ENCODE peak calls at places on chromosomes 1 and 21, in eight cellular contexts. Z is GM23248, Q is IMR-90, K is K562, C is fibroblast of lung, M is OCI-LY7, F is neuronal stem cell, B is GM23338. G is an unnamed sample.

GRCh38 chr21:25934771-25935224 is 200.0 kb downstream of the GABPA start:
- DNase-seq in Z (peak), Q (peak), K (no peak), C (peak), M (no peak), F (no peak), B (no peak), G (peak)

GRCh38 chr1:102732927-102733326 is 375.4 kb downstream of the COL11A1 start:
- DNase-seq in Z (peak), Q (no peak), K (no peak), C (no peak), M (no peak), F (no peak), B (no peak), G (peak)

GRCh38 chr1:46580140-46580903 is 23.7 kb downstream of the MKNK1 start:
- DNase-seq in Z (peak), Q (peak), K (peak), C (no peak), M (no peak), F (no peak), B (no peak), G (no peak)

GRCh38 chr1:194024659-194025058 is 838.2 kb upstream of the B3GALT2 start:
- DNase-seq in Z (no peak), Q (peak), K (no peak), C (peak), M (no peak), F (no peak), B (no peak), G (peak)

GRCh38 chr21:46056450-46056903 is 41.4 kb upstream of the COL6A2 start:
- DNase-seq in Z (peak), Q (peak), K (no peak), C (peak), M (no peak), F (no peak), B (peak), G (peak)

GRCh38 chr1:228393268-228393699 is 13.4 kb downstream of the TRIM11 start:
- DNase-seq in Z (peak), Q (peak), K (no peak), C (peak), M (peak), F (no peak), B (peak), G (peak)

GRCh38 chr1:152109231-152109997 is 5.8 kb downstream of the TCHH start:
- DNase-seq in Z (peak), Q (peak), K (no peak), C (peak), M (no peak), F (no peak), B (peak), G (no peak)

GRCh38 chr1:95146637-95147036 is 29.5 kb downstream of the TLCD4 start:
- DNase-seq in Z (no peak), Q (no peak), K (no peak), C (no peak), M (no peak), F (no peak), B (no peak), G (no peak)

GRCh38 chr21:43956667-43957030 is 55.5 kb upstream of the TRAPPC10 start:
- DNase-seq in Z (no peak), Q (peak), K (no peak), C (peak), M (no peak), F (no peak), B (no peak), G (peak)

GRCh38 chr1:112464501-112464900 is 44.3 kb upstream of the WNT2B start:
- DNase-seq in Z (no peak), Q (no peak), K (no peak), C (no peak), M (no peak), F (no peak), B (no peak), G (no peak)

GRCh38 chr1:77370588-77371306 is 88.9 kb downstream of the AK5 start:
- DNase-seq in Z (peak), Q (peak), K (no peak), C (peak), M (no peak), F (no peak), B (no peak), G (peak)

GRCh38 chr1:67853704-67854103 is 20.4 kb upstream of the GNG12 start:
- DNase-seq in Z (peak), Q (peak), K (peak), C (peak), M (peak), F (peak), B (peak), G (peak)

GRCh38 chr1:223378754-223379153 is 14.5 kb upstream of the CCDC185 start:
- DNase-seq in Z (no peak), Q (no peak), K (no peak), C (no peak), M (no peak), F (no peak), B (no peak), G (no peak)

GRCh38 chr1:180229483-180230415 is at the start of gene LHX4:
- DNase-seq in Z (peak), Q (no peak), K (peak), C (no peak), M (peak), F (no peak), B (peak), G (no peak)

GRCh38 chr1:10941891-10942541 is 70.4 kb upstream of the TARDBP start:
- DNase-seq in Z (peak), Q (no peak), K (peak), C (peak), M (peak), F (peak), B (peak), G (no peak)

GRCh38 chr1:24069817-24070216 is 42.1 kb downstream of the MYOM3 start:
- DNase-seq in Z (peak), Q (no peak), K (no peak), C (no peak), M (no peak), F (no peak), B (no peak), G (no peak)

GRCh38 chr1:163528710-163529348 is 207.1 kb downstream of the NUF2 start:
- DNase-seq in Z (peak), Q (peak), K (peak), C (peak), M (peak), F (no peak), B (peak), G (peak)

GRCh38 chr21:26032263-26032662 is 138.3 kb downstream of the APP start:
- DNase-seq in Z (no peak), Q (no peak), K (no peak), C (no peak), M (peak), F (no peak), B (no peak), G (no peak)

GRCh38 chr1:171389176-171389575 is 75.2 kb downstream of the FMO4 start:
- DNase-seq in Z (peak), Q (peak), K (no peak), C (no peak), M (no peak), F (no peak), B (no peak), G (peak)

GRCh38 chr1:228727682-228728171 is 7.6 kb upstream of the RHOU start:
- DNase-seq in Z (no peak), Q (no peak), K (no peak), C (no peak), M (no peak), F (no peak), B (no peak), G (no peak)

GRCh38 chr21:45254557-45254930 is 33.2 kb downstream of the POFUT2 start:
- DNase-seq in Z (no peak), Q (no peak), K (no peak), C (no peak), M (no peak), F (no peak), B (no peak), G (no peak)

GRCh38 chr21:42642219-42642745 is 11.1 kb upstream of the PDE9A start:
- DNase-seq in Z (no peak), Q (no peak), K (no peak), C (no peak), M (no peak), F (no peak), B (no peak), G (no peak)

GRCh38 chr1:112673589-112674439 is 645 bp upstream of the MOV10 start:
- DNase-seq in Z (peak), Q (peak), K (peak), C (peak), M (peak), F (no peak), B (peak), G (peak)

GRCh38 chr1:205237526-205238484 is 10.1 kb downstream of the TMCC2 start:
- DNase-seq in Z (no peak), Q (no peak), K (peak), C (no peak), M (no peak), F (no peak), B (no peak), G (no peak)

GRCh38 chr1:204769997-204770396 is 84.5 kb upstream of the LRRN2 start:
- DNase-seq in Z (no peak), Q (no peak), K (no peak), C (no peak), M (no peak), F (no peak), B (no peak), G (no peak)

GRCh38 chr1:166136252-166136651 is 30.5 kb downstream of the FAM78B start:
- DNase-seq in Z (no peak), Q (no peak), K (no peak), C (no peak), M (no peak), F (no peak), B (no peak), G (peak)

GRCh38 chr1:172746091-172746949 is 87.4 kb downstream of the FASLG start:
- DNase-seq in Z (peak), Q (peak), K (peak), C (peak), M (peak), F (no peak), B (no peak), G (peak)

GRCh38 chr1:16067127-16067768 is 6.2 kb downstream of the FAM131C start:
- DNase-seq in Z (no peak), Q (peak), K (peak), C (no peak), M (no peak), F (no peak), B (peak), G (no peak)

GRCh38 chr1:30763654-30764248 is 6.2 kb upstream of the LAPTM5 start:
- DNase-seq in Z (peak), Q (peak), K (no peak), C (peak), M (no peak), F (no peak), B (no peak), G (peak)

GRCh38 chr1:36706416-36706815 is 223.7 kb upstream of the CSF3R start:
- DNase-seq in Z (no peak), Q (no peak), K (no peak), C (no peak), M (no peak), F (no peak), B (no peak), G (no peak)

GRCh38 chr1:71080178-71080781 is 555 bp downstream of the ZRANB2 start:
- DNase-seq in Z (peak), Q (peak), K (peak), C (peak), M (peak), F (no peak), B (peak), G (no peak)

GRCh38 chr1:152018537-152018936 is 18.3 kb downstream of the S100A11 start:
- DNase-seq in Z (peak), Q (no peak), K (peak), C (no peak), M (no peak), F (no peak), B (peak), G (no peak)

GRCh38 chr1:198167436-198167934 is 10.7 kb downstream of the NEK7 start:
- DNase-seq in Z (peak), Q (peak), K (peak), C (no peak), M (peak), F (no peak), B (no peak), G (peak)

DNA sequence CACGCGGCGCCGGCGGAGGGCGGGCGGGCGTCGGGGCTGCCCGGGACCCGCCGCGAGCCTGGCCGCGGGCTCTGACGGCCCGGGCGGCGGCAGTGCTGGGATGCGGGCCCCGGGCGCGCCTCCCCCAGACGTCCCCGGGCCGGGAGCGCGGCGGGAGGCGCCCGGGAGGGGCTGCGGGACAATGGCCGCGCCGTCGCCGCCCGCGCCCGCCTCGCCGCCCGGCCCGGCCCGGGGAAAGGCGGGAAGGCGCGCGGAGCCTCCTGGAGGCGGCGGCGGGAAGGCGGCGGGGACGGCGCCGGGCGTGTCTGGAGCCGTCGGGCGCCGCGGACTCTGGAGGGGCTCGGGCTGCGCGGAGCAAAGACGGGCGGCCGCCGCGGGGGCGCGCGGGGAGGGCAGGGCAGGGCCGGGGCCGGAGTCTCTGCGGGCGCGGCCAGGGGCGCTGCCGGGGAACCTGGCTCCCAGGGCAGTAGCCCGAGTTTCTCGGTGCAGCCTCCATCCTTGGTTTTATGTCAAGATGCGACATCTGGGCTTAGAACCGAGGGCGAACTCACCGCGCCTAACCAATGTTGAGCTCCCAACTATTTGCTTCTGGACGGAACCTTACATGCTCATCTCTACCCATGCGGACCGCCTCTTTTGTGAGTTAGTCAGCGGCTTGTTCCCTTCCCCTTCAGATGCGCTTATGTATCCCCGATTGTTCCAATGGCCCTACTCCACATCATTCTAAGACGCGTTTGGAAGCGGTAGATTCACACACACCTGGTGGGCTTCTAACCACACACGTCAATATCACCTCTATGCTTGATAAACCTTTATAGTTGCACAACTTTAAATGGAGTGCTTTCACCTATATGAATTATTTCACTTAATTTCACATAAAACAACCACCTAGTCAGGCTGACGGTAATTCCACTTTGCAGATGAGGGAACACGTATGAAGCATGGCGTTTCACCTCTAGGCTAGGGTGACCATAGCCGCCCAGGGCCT is 651 bp downstream of the ZBTB8A start:
- DNase-seq in Z (peak), Q (peak), K (peak), C (peak), M (peak), F (peak), B (peak), G (peak)
- H2AFZ ChIP-seq in Z (peak), Q (peak), K (peak), C (peak), M (no peak), F (peak), B (peak), G (peak)

DNA sequence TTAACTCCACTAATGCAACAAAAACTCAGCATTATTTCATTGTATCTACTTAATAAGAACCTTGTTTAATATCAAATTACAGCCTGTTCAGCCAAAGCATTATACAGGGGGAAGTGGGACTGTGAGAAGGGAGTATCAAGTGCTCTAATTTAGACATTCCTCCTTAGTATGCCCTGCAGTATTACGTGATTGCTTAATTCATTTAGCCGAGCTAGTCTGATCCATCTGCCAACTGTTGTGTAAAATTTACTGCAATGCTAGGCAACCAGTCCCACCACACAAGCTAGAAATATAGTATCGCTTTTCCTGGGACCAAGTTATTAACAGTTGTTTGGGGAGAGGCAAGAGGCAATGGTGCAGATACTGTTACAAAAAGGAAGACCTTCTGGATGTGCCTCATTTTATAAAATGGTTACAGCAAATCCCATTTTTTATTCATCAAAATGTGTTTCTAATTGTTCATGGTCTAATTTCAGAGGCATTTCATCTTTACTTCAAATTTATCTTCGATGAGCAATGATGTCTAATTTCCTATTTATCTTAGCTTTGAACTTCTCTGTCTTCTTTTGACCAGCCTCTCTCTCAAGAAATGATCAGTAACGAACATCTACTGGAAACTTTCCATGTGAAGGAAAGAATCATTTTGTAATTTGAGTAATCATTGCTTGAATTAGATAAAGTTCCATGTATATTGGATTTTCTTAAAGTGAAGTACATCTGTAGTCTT is 283.3 kb downstream of the DUSP10 start:
- DNase-seq in Z (peak), Q (peak), K (no peak), C (peak), M (no peak), F (no peak), B (no peak), G (peak)
- H2AFZ ChIP-seq in Z (peak), Q (no peak), K (no peak), C (no peak), M (no peak), F (no peak), B (peak), G (no peak)

DNA sequence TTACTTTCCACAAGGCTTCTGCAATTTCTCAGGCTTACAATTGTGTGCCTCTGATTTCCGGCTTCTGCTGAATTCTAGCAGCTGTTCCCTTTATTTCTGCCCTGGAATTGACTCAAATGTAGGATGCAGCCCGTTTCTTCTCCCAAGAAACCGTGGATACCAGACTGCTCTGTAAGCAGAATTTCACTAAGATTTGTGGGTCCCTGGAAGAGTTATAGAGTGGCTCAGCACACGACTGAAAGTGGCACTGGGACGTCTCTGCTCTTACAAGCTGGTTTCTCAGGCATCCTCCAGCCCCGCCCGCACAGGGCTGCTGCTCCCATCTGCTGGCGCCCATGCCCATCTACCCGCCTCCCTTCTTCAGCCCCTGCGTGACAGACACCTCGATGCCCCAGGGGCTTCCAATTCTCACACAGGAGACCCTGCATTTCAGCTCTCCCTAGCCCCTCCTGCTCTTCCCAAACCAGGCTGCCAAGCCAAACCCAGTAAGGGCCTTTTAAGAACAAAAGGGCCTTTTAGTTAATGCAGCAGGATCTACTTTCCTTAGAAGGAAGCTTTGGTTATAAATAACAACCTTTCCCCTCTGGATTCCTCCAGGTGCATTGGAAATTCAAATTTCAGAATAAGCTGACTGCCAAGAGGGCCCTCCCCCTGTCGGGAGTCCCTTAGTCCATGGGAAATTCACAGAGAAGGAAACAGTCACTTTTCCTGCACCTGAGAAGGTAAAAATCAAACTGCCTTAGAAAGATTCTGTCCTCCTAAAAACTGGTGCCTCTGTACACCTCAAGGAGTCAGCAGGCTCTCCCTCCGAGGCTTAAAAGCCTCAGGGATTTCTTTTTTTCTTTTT is 45.4 kb upstream of the TENT5B start:
- DNase-seq in Z (peak), Q (no peak), K (no peak), C (peak), M (no peak), F (no peak), B (peak), G (no peak)
- H2AFZ ChIP-seq in Z (peak), Q (no peak), K (no peak), C (no peak), M (no peak), F (peak), B (peak), G (peak)

DNA sequence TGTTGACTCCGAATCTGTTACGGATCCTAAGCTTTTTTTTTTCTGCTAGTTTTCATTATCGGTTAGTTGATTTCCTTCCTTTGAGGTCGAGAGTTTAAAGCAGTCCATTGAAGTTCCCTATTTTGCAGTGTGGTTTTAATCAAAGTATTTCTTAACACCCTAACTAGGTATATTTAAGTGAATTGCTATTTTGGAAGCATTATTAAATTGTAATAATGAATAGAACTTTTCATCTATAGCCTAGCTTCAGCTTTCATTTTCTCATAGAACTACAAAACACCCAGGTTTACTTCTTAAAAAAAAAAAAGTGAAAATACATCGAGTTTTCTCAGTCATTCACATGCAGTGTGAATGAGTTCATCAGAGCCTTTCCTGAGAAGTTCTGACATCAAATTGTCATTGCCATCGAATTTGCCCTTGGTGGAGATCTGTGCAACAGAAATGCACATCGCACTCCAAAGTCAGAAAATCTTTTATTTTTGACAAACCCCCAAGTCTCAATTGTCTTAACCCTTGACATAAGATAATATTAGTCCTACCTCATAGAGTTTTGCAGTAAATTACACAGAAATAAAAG is 1.1 kb upstream of the LBR start:
- DNase-seq in Z (peak), Q (no peak), K (no peak), C (no peak), M (peak), F (no peak), B (no peak), G (no peak)
- H2AFZ ChIP-seq in Z (peak), Q (peak), K (peak), C (peak), M (peak), F (peak), B (peak), G (peak)